ENCODE peak calls at places on chromosomes 12 and 14, in seven cellular contexts. M is activated CD4-positive, alpha-beta T cell treated with anti-CD3 and anti-CD28 coated beads, Interleukin-2, amount 50 U/mL, for 4 hours; J is EL; N is astrocyte of the spinal cord; F is amniotic stem cell; Q is SW480; Z is A172. D is an unnamed sample.

GRCh38 chr12:57012600-57013465 is 3.5 kb downstream of the TAC3 start:
- DNase-seq in F (no peak), N (no peak), M (no peak), Z (no peak), Q (no peak), J (no peak), D (no peak)

GRCh38 chr12:12585115-12585862 is 22.6 kb upstream of the DUSP16 start:
- DNase-seq in Z (peak), M (no peak), F (no peak), Q (no peak), N (no peak), J (peak), D (no peak)

GRCh38 chr14:61489002-61489401 is 167.6 kb downstream of the PRKCH start:
- DNase-seq in Z (no peak), N (no peak), J (no peak), M (no peak), Q (no peak), F (no peak), D (no peak)

GRCh38 chr12:25130741-25131188 is 64.2 kb downstream of the DNAI7 start:
- DNase-seq in M (no peak), F (peak), Z (peak), J (peak), Q (peak), N (peak), D (peak)

GRCh38 chr12:116863275-116863767 is 17.9 kb downstream of the HRK start:
- DNase-seq in M (no peak), F (no peak), Z (peak), Q (no peak), J (peak), N (no peak), D (peak)

GRCh38 chr12:106296179-106296877 is 6.2 kb upstream of the TCP11L2 start:
- DNase-seq in F (no peak), J (peak), Z (peak), N (peak), Q (peak), M (no peak), D (no peak)

GRCh38 chr14:60758875-60759274 is 24.3 kb downstream of the MNAT1 start:
- DNase-seq in M (no peak), Q (no peak), F (no peak), Z (no peak), N (no peak), J (no peak), D (no peak)

GRCh38 chr14:94751956-94752355 is 18.0 kb downstream of the GSC start:
- DNase-seq in Z (no peak), J (no peak), N (no peak), Q (no peak), M (no peak), F (no peak), D (no peak)

GRCh38 chr14:77760381-77761204 is at the start of gene SNW1:
- DNase-seq in M (peak), J (peak), Q (peak), Z (peak), N (peak), F (peak), D (peak)

GRCh38 chr12:116697305-116698130 is 40.4 kb downstream of the SPRING1 start:
- DNase-seq in Q (peak), Z (peak), J (peak), M (no peak), N (no peak), F (no peak), D (no peak)

D was measured in AG04450.